ENCODE peak calls at places on chromosomes 2 and 18, in seven cellular contexts. R, F, Q, Y, C, O and W are unnamed samples.

GRCh38 chr18:48534364-48534763 is 4.5 kb upstream of the CTIF start:
- DNase-seq in Y (no peak), C (no peak), O (peak), F (peak), R (no peak), Q (no peak), W (no peak)

GRCh38 chr2:6914829-6915228 is 2.4 kb upstream of the RNF144A start:
- DNase-seq in O (peak), C (no peak), R (no peak), F (peak), Q (no peak), Y (no peak), W (no peak)

GRCh38 chr2:221254281-221254680 is 317.8 kb downstream of the EPHA4 start:
- DNase-seq in C (no peak), O (no peak), R (no peak), F (no peak), Q (no peak), Y (no peak), W (no peak)

GRCh38 chr2:120436460-120436739 is 90.5 kb downstream of the INHBB start:
- DNase-seq in F (no peak), C (no peak), Q (peak), R (no peak), O (no peak), Y (no peak), W (no peak)

GRCh38 chr18:3985030-3985429 is 470.1 kb downstream of the DLGAP1 start:
- DNase-seq in Y (no peak), Q (no peak), C (no peak), O (peak), R (no peak), F (no peak), W (peak)

GRCh38 chr2:221671515-221671914 is 99.4 kb upstream of the EPHA4 start:
- DNase-seq in Q (no peak), O (peak), C (no peak), F (peak), Y (no peak), R (no peak), W (no peak)

GRCh38 chr2:15950088-15950952 is 10.0 kb downstream of the MYCN start:
- DNase-seq in Y (no peak), F (no peak), C (no peak), R (no peak), O (no peak), Q (no peak), W (no peak)

GRCh38 chr2:66775730-66776422 is 341.0 kb downstream of the MEIS1 start:
- DNase-seq in F (no peak), Y (no peak), C (no peak), R (no peak), O (no peak), Q (no peak), W (no peak)

GRCh38 chr2:199455533-199456382 is 2.0 kb downstream of the SATB2 start:
- DNase-seq in R (peak), Q (peak), F (no peak), O (no peak), Y (peak), C (peak), W (no peak)

GRCh38 chr2:203394519-203395227 is 66.5 kb downstream of the ABI2 start:
- DNase-seq in Y (peak), Q (no peak), C (no peak), R (no peak), O (no peak), F (peak), W (no peak)

GRCh38 chr2:113757059-113757657 is 716 bp upstream of the SLC35F5 start:
- DNase-seq in Q (peak), Y (peak), O (no peak), C (no peak), R (peak), F (no peak), W (no peak)

GRCh38 chr18:72075040-72075439 is 469.1 kb downstream of the CBLN2 start:
- DNase-seq in F (no peak), Q (no peak), Y (no peak), O (no peak), C (no peak), R (no peak), W (no peak)

GRCh38 chr18:76546282-76546572 is 51.2 kb upstream of the ZNF516 start:
- DNase-seq in O (no peak), C (no peak), F (no peak), Y (no peak), Q (no peak), R (no peak), W (no peak)

GRCh38 chr2:96240341-96241038 is 25.3 kb downstream of the TMEM127 start:
- DNase-seq in Y (no peak), C (peak), R (no peak), F (no peak), O (no peak), Q (no peak), W (no peak)

GRCh38 chr18:48649231-48649630 is 110.4 kb downstream of the CTIF start:
- DNase-seq in Q (no peak), Y (no peak), O (no peak), R (no peak), C (no peak), F (no peak), W (no peak)

GRCh38 chr18:12313530-12314245 is 5.6 kb downstream of the TUBB6 start:
- DNase-seq in Q (no peak), O (no peak), Y (no peak), F (no peak), R (no peak), C (no peak), W (no peak)

GRCh38 chr2:160387558-160388262 is 105.9 kb downstream of the RBMS1 start:
- DNase-seq in R (no peak), C (peak), O (peak), Y (no peak), Q (peak), F (peak), W (no peak)

GRCh38 chr2:239107936-239108335 is 260.1 kb downstream of the TWIST2 start:
- DNase-seq in Q (no peak), F (no peak), Y (no peak), O (no peak), C (no peak), R (no peak), W (no peak)

GRCh38 chr2:105468655-105469042 is 69.8 kb upstream of the FHL2 start:
- DNase-seq in C (no peak), F (no peak), R (no peak), Q (no peak), O (no peak), Y (no peak), W (no peak)

GRCh38 chr2:179251865-179252264 is 12.8 kb downstream of the SESTD1 start:
- DNase-seq in C (no peak), Q (no peak), R (no peak), F (no peak), Y (no peak), O (no peak), W (no peak)
- H3K4me3 ChIP-seq in C (no peak), Q (no peak), R (no peak), F (no peak), Y (no peak), O (no peak), W (no peak)

GRCh38 chr2:49687873-49688272 is 533.6 kb upstream of the FSHR start:
- DNase-seq in O (peak), R (no peak), Y (no peak), C (no peak), Q (no peak), F (peak), W (no peak)
- TF ChIP-seq CTCF in O (no peak), R (peak), Y (peak), C (peak), Q (no peak), F (peak), W (peak)

GRCh38 chr2:45720210-45720609 is 68.7 kb downstream of the PRKCE start:
- DNase-seq in O (no peak), Q (no peak), F (no peak), C (no peak), Y (no peak), R (no peak), W (no peak)

GRCh38 chr2:45714679-45715078 is 63.2 kb downstream of the PRKCE start:
- DNase-seq in F (no peak), R (no peak), C (no peak), Y (no peak), Q (no peak), O (no peak), W (no peak)

GRCh38 chr2:45715601-45716379 is 64.3 kb downstream of the PRKCE start:
- DNase-seq in Y (no peak), R (no peak), Q (no peak), O (no peak), F (no peak), C (no peak), W (no peak)

GRCh38 chr2:45713591-45713990 is 62.1 kb downstream of the PRKCE start:
- DNase-seq in R (no peak), F (no peak), Q (no peak), O (no peak), Y (no peak), C (no peak), W (no peak)

GRCh38 chr2:45716915-45717314 is 65.4 kb downstream of the PRKCE start:
- DNase-seq in C (no peak), Y (no peak), R (no peak), O (no peak), F (no peak), Q (no peak), W (no peak)
- H3K4me3 ChIP-seq in C (no peak), Y (no peak), R (no peak), O (no peak), F (no peak), Q (no peak), W (no peak)

GRCh38 chr2:68764041-68764780 is 29.6 kb downstream of the ARHGAP25 start:
- DNase-seq in Q (no peak), Y (no peak), F (no peak), C (no peak), O (no peak), R (no peak), W (no peak)

GRCh38 chr2:68766378-68766845 is 31.8 kb downstream of the ARHGAP25 start:
- DNase-seq in Q (peak), Y (no peak), C (no peak), F (peak), O (no peak), R (peak), W (peak)

GRCh38 chr2:68764781-68765385 is 30.3 kb downstream of the ARHGAP25 start:
- DNase-seq in C (no peak), Q (no peak), Y (no peak), R (no peak), F (peak), O (no peak), W (no peak)

GRCh38 chr2:68767031-68767961 is 32.7 kb downstream of the ARHGAP25 start:
- DNase-seq in C (no peak), F (no peak), Y (no peak), R (no peak), O (no peak), Q (peak), W (peak)

DNA sequence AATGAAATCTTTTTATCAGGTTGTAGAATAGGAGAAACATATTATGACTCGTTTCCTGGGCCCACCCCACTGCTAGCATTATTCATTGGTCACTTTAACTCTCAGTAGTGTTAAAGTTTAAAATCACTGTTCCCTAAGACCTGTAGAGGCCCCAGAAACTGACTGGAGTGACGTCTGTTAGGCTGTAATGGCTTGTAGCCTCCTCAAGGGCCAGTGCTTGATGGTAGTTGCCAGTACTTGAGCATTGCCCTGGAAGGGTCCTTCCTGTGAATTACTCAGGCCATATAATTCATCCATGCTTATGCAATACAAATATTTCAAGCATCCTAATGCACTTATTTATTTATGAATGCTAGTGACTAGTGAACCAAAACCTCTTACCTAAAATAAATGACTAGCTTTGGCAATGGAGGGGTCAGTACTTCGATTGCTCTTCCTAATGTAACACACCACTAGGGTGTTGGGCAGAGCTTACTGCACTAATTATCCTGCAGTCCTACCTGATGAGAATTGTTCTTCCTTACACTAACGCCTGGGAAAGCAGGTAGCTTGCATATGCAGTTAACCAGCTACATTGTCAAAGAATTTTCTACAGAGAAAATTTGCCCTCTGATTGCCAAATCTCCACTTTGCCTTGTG is 31.2 kb downstream of the ARHGAP25 start:
- DNase-seq in O (peak), C (no peak), F (peak), Q (no peak), R (peak), Y (no peak), W (peak)
- TF ChIP-seq CTCF in O (no peak), C (no peak), F (no peak), Q (peak), R (no peak), Y (no peak), W (no peak)

GRCh38 chr18:5972298-5972697 is 77.0 kb upstream of the TMEM200C start:
- DNase-seq in Y (no peak), F (no peak), Q (no peak), C (no peak), R (no peak), O (no peak), W (peak)
- H3K4me3 ChIP-seq in Y (no peak), F (no peak), Q (no peak), C (no peak), R (no peak), O (no peak), W (no peak)

DNA sequence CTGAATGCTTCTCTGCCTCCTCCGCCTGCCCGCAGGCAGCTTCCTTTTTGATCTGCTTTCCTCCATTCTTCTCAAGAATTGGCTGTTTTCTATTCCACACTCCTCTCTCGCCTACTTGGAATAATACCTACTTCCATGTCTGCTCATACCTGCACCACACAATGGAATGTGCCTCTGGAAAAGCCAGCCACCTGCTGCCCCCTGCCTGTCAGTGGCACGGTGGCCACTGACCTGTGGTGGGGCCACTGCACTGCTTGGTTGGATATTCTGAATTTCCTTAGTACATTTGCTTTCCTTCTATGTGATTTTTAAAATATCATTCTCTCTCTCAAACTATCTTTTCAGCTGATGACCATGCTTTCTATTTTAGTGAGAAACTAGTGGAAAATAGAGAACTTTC is 406.9 kb downstream of the DCDC2C start:
- DNase-seq in C (no peak), O (no peak), R (no peak), F (no peak), Y (no peak), Q (no peak), W (no peak)
- TF ChIP-seq CTCF in C (no peak), O (no peak), R (no peak), F (no peak), Y (no peak), Q (no peak), W (no peak)

DNA sequence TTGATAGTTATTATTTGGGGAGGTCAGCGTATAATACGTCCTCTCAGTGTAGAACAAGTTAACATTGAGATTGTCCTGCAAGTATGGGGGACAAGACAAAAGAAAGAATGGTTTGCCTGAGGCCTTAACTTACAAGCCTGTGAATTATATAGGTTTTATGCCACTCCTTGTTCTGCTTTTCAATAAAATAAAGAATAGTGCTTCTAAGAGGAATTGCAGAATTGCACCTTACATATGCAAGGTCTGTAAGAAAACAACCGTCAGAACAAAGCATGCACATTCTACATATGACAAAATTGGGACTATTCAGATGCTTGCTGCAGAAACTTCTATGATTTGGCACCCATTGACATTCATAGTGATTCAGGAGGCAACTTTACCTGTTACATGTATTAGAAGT is 785.0 kb downstream of the NR4A2 start:
- DNase-seq in O (no peak), F (no peak), C (no peak), R (no peak), Y (no peak), Q (no peak), W (no peak)
- H3K4me3 ChIP-seq in O (no peak), F (no peak), C (no peak), R (no peak), Y (no peak), Q (no peak), W (no peak)